ENCODE peak calls at places on chromosomes 7 and 10, in seven cellular contexts. U is H1; K is CD8-positive, alpha-beta memory T cell; J is HAP-1; M is foreskin keratinocyte; O is SJSA1; Z is uterus. E is an unnamed sample.

GRCh38 chr7:53238021-53238605 is 202.7 kb downstream of the POM121L12 start:
- DNase-seq in U (no peak), K (no peak), J (no peak), M (no peak), O (no peak), Z (no peak), E (no peak)

GRCh38 chr7:33237034-33237433 is 107.7 kb downstream of the BBS9 start:
- DNase-seq in U (no peak), K (no peak), J (no peak), M (no peak), O (no peak), Z (no peak), E (no peak)

GRCh38 chr7:26157520-26158105 is 5.6 kb downstream of the NFE2L3 start:
- DNase-seq in U (no peak), K (no peak), J (no peak), M (no peak), O (no peak), Z (no peak), E (no peak)

GRCh38 chr7:116843373-116843772 is 19.0 kb upstream of the CAPZA2 start:
- DNase-seq in U (no peak), K (no peak), J (no peak), M (no peak), O (no peak), Z (no peak), E (no peak)

GRCh38 chr7:27245124-27245797 is 2.7 kb downstream of the EVX1 start:
- DNase-seq in U (no peak), K (no peak), J (no peak), M (no peak), O (no peak), Z (no peak), E (no peak)

GRCh38 chr10:114638874-114639625 is 19.0 kb downstream of the ABLIM1 start:
- DNase-seq in U (no peak), K (no peak), J (no peak), M (no peak), O (peak; percentile 89), Z (no peak), E (no peak)

GRCh38 chr10:43377393-43377883 is 6.0 kb downstream of the FXYD4 start:
- DNase-seq in U (no peak), K (no peak), J (no peak), M (no peak), O (no peak), Z (no peak), E (peak; percentile 40)

GRCh38 chr7:464712-465461 is 54.8 kb downstream of the PDGFA start:
- DNase-seq in U (no peak), K (no peak), J (peak; percentile 4), M (no peak), O (peak; percentile 39), Z (peak; percentile 21), E (no peak)

GRCh38 chr7:46606771-46607170 is 685.7 kb upstream of the IGFBP3 start:
- DNase-seq in U (no peak), K (no peak), J (no peak), M (no peak), O (no peak), Z (no peak), E (no peak)

GRCh38 chr10:126736737-126737136 is 66.2 kb upstream of the C10orf90 start:
- DNase-seq in U (no peak), K (no peak), J (no peak), M (no peak), O (no peak), Z (no peak), E (no peak)

GRCh38 chr10:1526427-1527055 is 210.8 kb downstream of the ADARB2 start:
- DNase-seq in U (no peak), K (no peak), J (no peak), M (no peak), O (no peak), Z (no peak), E (no peak)

GRCh38 chr10:94496010-94496409 is 49.6 kb upstream of the HELLS start:
- DNase-seq in U (no peak), K (no peak), J (no peak), M (no peak), O (no peak), Z (no peak), E (no peak)

GRCh38 chr10:94496646-94497045 is 48.9 kb upstream of the HELLS start:
- DNase-seq in U (no peak), K (no peak), J (no peak), M (no peak), O (no peak), Z (no peak), E (peak; percentile 13)

GRCh38 chr10:94500063-94500462 is 45.5 kb upstream of the HELLS start:
- DNase-seq in U (no peak), K (no peak), J (peak; percentile 23), M (no peak), O (no peak), Z (no peak), E (no peak)
- H3K4me1 ChIP-seq in U (no peaks in the 10 kb centered on the region), K (no peaks in the 10 kb centered on the region), J (no peaks in the 10 kb centered on the region), M (peaks cover 3% of the 10 kb centered on the region), O (no peaks in the 10 kb centered on the region), Z (no peaks in the 10 kb centered on the region), E (no peaks in the 10 kb centered on the region)

GRCh38 chr10:103291588-103291987 is 14.7 kb downstream of the INA start:
- DNase-seq in U (no peak), K (no peak), J (no peak), M (no peak), O (no peak), Z (no peak), E (no peak)
- H3K4me1 ChIP-seq in U (no peaks in the 10 kb centered on the region), K (no peaks in the 10 kb centered on the region), J (no peaks in the 10 kb centered on the region), M (no peaks in the 10 kb centered on the region), O (peaks cover 4% of the 10 kb centered on the region), Z (no peaks in the 10 kb centered on the region), E (no peaks in the 10 kb centered on the region)

GRCh38 chr7:34362621-34363020 is 295.4 kb upstream of the NPSR1 start:
- DNase-seq in U (no peak), K (no peak), J (no peak), M (no peak), O (no peak), Z (no peak), E (no peak)
- H3K4me1 ChIP-seq in U (no peaks in the 10 kb centered on the region), K (no peaks in the 10 kb centered on the region), J (no peaks in the 10 kb centered on the region), M (peaks cover 18% of the 10 kb centered on the region), O (no peaks in the 10 kb centered on the region), Z (no peaks in the 10 kb centered on the region), E (no peaks in the 10 kb centered on the region)

GRCh38 chr10:123884907-123885381 is 6.7 kb downstream of the CPXM2 start:
- DNase-seq in U (no peak), K (no peak), J (no peak), M (no peak), O (no peak), Z (no peak), E (no peak)

GRCh38 chr10:123883921-123884320 is 7.7 kb downstream of the CPXM2 start:
- DNase-seq in U (no peak), K (no peak), J (no peak), M (no peak), O (no peak), Z (no peak), E (no peak)

GRCh38 chr10:123884351-123884906 is 7.2 kb downstream of the CPXM2 start:
- DNase-seq in U (no peak), K (no peak), J (no peak), M (no peak), O (no peak), Z (no peak), E (no peak)

GRCh38 chr10:123885406-123886164 is 6.0 kb downstream of the CPXM2 start:
- DNase-seq in U (no peak), K (no peak), J (no peak), M (no peak), O (no peak), Z (no peak), E (peak; percentile 24)

GRCh38 chr10:123886292-123886691 is 5.3 kb downstream of the CPXM2 start:
- DNase-seq in U (no peak), K (no peak), J (no peak), M (no peak), O (no peak), Z (no peak), E (no peak)
- H3K4me1 ChIP-seq in U (no peaks in the 10 kb centered on the region), K (no peaks in the 10 kb centered on the region), J (no peaks in the 10 kb centered on the region), M (no peaks in the 10 kb centered on the region), O (no peaks in the 10 kb centered on the region), Z (no peaks in the 10 kb centered on the region), E (no peaks in the 10 kb centered on the region)

GRCh38 chr10:22320591-22321155 is at the start of gene BMI1:
- DNase-seq in U (no peak), K (peak; percentile 50), J (peak; percentile 87), M (no peak), O (peak; percentile 73), Z (peak; percentile 80), E (peak; percentile 61)

GRCh38 chr10:22321831-22322662 is 1.1 kb downstream of the BMI1 start:
- DNase-seq in U (no peak), K (peak; percentile 12), J (peak; percentile 26), M (no peak), O (no peak), Z (peak; percentile 32), E (no peak)

GRCh38 chr10:22322663-22323160 is 1.8 kb downstream of the BMI1 start:
- DNase-seq in U (no peak), K (no peak), J (no peak), M (no peak), O (no peak), Z (no peak), E (no peak)

GRCh38 chr10:22319559-22320558 is 1.0 kb upstream of the BMI1 start:
- DNase-seq in U (no peak), K (no peak), J (no peak), M (no peak), O (no peak), Z (no peak), E (no peak)

DNA sequence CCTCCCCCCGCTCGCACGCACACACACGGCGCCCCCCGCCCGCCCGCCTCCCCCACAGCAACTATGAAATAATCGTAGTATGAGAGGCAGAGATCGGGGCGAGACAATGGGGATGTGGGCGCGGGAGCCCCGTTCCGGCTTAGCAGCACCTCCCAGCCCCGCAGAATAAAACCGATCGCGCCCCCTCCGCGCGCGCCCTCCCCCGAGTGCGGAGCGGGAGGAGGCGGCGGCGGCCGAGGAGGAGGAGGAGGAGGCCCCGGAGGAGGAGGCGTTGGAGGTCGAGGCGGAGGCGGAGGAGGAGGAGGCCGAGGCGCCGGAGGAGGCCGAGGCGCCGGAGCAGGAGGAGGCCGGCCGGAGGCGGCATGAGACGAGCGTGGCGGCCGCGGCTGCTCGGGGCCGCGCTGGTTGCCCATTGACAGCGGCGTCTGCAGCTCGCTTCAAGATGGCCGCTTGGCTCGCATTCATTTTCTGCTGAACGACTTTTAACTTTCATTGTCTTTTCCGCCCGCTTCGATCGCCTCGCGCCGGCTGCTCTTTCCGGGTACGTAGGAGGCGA is 335 bp downstream of the BMI1 start:
- DNase-seq in U (no peak), K (peak; percentile 45), J (peak; percentile 79), M (peak; percentile 41), O (peak; percentile 65), Z (peak; percentile 61), E (peak; percentile 58)
- H3K4me1 ChIP-seq in U (peaks cover 6% of the 10 kb centered on the region), K (peaks cover 57% of the 10 kb centered on the region), J (peaks cover 50% of the 10 kb centered on the region), M (peaks cover 15% of the 10 kb centered on the region), O (peaks cover 22% of the 10 kb centered on the region), Z (peaks cover 7% of the 10 kb centered on the region), E (peaks cover 2% of the 10 kb centered on the region)

E was measured in small intestine.